ENCODE peak calls at places on chromosome 15, in five cellular contexts. L is K562, P is H1, J is GM12878, W is HepG2. M is an unnamed sample.

GRCh38 chr15:78047631-78048409 is 29.7 kb downstream of the TBC1D2B start:
- DNase-seq in L (no peak), P (no peak), J (no peak), W (no peak), M (no peak)

GRCh38 chr15:101433396-101433795 is 56.1 kb downstream of the PCSK6 start:
- DNase-seq in L (no peak), P (no peak), J (no peak), W (no peak), M (no peak)

GRCh38 chr15:39874890-39875549 is 45.0 kb downstream of the GPR176 start:
- DNase-seq in L (no peak), P (no peak), J (no peak), W (peak), M (peak)

GRCh38 chr15:80780416-80781221 is 1.4 kb downstream of the CEMIP start:
- DNase-seq in L (peak), P (peak), J (no peak), W (peak), M (no peak)

GRCh38 chr15:31292391-31293020 is 34.1 kb upstream of the KLF13 start:
- DNase-seq in L (no peak), P (no peak), J (no peak), W (peak), M (no peak)

GRCh38 chr15:50418041-50418583 is 6.1 kb upstream of the USP8 start:
- DNase-seq in L (no peak), P (no peak), J (no peak), W (no peak), M (peak)

GRCh38 chr15:39426552-39427532 is 154.0 kb upstream of the THBS1 start:
- DNase-seq in L (no peak), P (no peak), J (peak), W (no peak), M (no peak)

GRCh38 chr15:60044636-60045273 is 40.6 kb downstream of the FOXB1 start:
- DNase-seq in L (no peak), P (no peak), J (no peak), W (no peak), M (no peak)

GRCh38 chr15:68640791-68641331 is 62.1 kb downstream of the CORO2B start:
- DNase-seq in L (no peak), P (no peak), J (no peak), W (no peak), M (no peak)

GRCh38 chr15:68638953-68639500 is 60.2 kb downstream of the CORO2B start:
- DNase-seq in L (no peak), P (no peak), J (no peak), W (no peak), M (no peak)

GRCh38 chr15:68641376-68641775 is 62.6 kb downstream of the CORO2B start:
- DNase-seq in L (no peak), P (no peak), J (no peak), W (no peak), M (no peak)

GRCh38 chr15:68637755-68638405 is 59.1 kb downstream of the CORO2B start:
- DNase-seq in L (no peak), P (no peak), J (no peak), W (no peak), M (no peak)

GRCh38 chr15:68639926-68640600 is 61.3 kb downstream of the CORO2B start:
- DNase-seq in L (no peak), P (no peak), J (no peak), W (no peak), M (no peak)
- TF ChIP-seq RAD21 in L (no peak), P (no peak), J (no peak), W (no peak), M (no peak)

GRCh38 chr15:93422476-93422875 is 333.5 kb upstream of the RGMA start:
- DNase-seq in L (no peak), P (no peak), J (no peak), W (no peak), M (no peak)
- TF ChIP-seq SRF in L (no peak), P (no peak), J (no peak), W (no peak), M (no peak)

DNA sequence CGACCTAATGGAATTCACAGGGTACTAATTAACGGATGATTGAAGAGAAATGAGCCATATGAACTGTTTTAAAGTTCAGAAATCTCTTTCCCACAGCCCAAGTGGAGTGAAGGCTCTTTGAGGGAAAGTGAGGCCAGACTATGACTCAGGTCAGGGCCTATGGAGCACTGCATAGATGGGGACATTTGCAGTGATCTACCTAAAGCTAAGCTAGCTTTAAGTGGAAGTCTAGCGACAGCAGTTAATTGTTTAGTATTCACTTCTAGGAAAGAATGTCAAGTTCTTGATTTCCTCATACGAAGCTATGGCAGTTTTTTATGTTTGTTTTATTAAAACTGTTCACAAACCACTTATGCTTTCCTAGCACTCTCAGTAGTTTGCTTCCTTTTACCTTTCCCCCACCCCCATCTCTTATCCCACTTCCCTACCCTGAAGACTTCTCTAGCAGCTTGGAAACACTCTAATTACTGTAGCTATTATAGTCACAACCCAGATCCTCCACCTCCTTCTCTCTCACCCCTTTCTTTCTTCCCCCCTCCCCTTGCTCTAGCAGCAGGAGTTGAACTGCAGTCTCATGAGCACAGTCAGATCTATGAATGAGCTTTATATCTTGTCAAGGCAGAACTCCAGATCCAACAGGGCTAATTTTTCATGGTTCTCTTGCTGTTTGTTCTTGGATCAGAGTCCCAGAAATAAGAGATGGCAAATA is 6.2 kb downstream of the ZNF609 start:
- DNase-seq in L (no peak), P (no peak), J (no peak), W (no peak), M (no peak)
- TF ChIP-seq RAD21 in L (no peak), P (no peak), J (no peak), W (no peak), M (no peak)

GRCh38 chr15:98729446-98730042 is 81.2 kb downstream of the IGF1R start:
- DNase-seq in L (no peak), P (no peak), J (no peak), W (no peak), M (no peak)
- TF ChIP-seq SRF in L (no peak), P (no peak), J (no peak), W (no peak), M (no peak)

DNA sequence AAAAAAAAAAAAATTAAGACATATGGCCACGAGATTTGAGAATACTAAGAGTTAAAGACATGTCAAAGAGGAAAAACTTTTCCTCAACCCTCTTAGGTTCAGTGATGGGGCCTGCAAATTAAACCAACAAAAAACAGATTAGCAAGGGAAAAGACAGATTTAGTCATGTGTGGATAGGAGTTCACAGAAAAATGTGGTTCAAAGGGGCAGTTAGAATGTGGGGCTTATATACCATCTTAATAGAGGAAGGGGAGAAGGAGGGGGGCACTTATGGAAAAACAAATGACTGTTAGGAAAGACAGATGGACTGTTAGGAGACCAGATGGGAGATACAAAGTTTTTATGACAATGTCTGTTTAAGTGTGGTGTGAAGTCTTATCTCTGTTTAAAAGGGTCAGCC is 68.7 kb upstream of the FURIN start:
- DNase-seq in L (no peak), P (no peak), J (no peak), W (no peak), M (no peak)
- TF ChIP-seq RAD21 in L (no peak), P (no peak), J (no peak), W (no peak), M (no peak)